ENCODE peak calls at places on chromosomes 12 and 14, in four cellular contexts. U, B, M and R are unnamed samples.

GRCh38 chr12:101127521-101128219 is 82.4 kb downstream of the SLC5A8 start:
- DNase-seq in B (no peak), U (peak; percentile 79), M (peak; percentile 60), R (no peak)

GRCh38 chr14:79924583-79924982 is 286.7 kb downstream of the DIO2 start:
- DNase-seq in U (no peak), B (no peak), M (no peak), R (no peak)

GRCh38 chr14:33851366-33851765 is 99.5 kb downstream of the EGLN3 start:
- DNase-seq in B (no peak), M (no peak), U (no peak), R (no peak)

GRCh38 chr14:70186826-70187483 is 1.8 kb downstream of the SLC8A3 start:
- DNase-seq in B (no peak), M (no peak), U (peak; percentile 1), R (no peak)

GRCh38 chr12:113322353-113322752 is 12.6 kb downstream of the SLC8B1 start:
- DNase-seq in M (peak; percentile 51), B (no peak), U (peak; percentile 76), R (peak; percentile 77)

GRCh38 chr14:68507544-68508081 is 285.3 kb downstream of the ZFP36L1 start:
- DNase-seq in U (no peak), B (no peak), M (no peak), R (no peak)

GRCh38 chr14:92644601-92645515 is 103.6 kb downstream of the LGMN start:
- DNase-seq in M (no peak), U (no peak), B (no peak), R (no peak)

GRCh38 chr12:124395986-124396385 is 101.1 kb downstream of the RFLNA start:
- DNase-seq in B (no peak), M (no peak), U (no peak), R (no peak)

GRCh38 chr14:40394634-40395340 is 962.6 kb upstream of the FBXO33 start:
- DNase-seq in B (no peak), M (no peak), U (peak; percentile 47), R (no peak)

GRCh38 chr14:89504602-89505320 is 87.7 kb upstream of the FOXN3 start:
- DNase-seq in U (peak; percentile 90), M (no peak), B (peak; percentile 63), R (peak; percentile 59)

GRCh38 chr12:52259850-52260249 is 14.6 kb upstream of the KRT86 start:
- DNase-seq in B (peak; percentile 19), U (no peak), M (no peak), R (no peak)

GRCh38 chr12:29148065-29148957 is 767 bp upstream of the FAR2 start:
- DNase-seq in B (peak; percentile 60), M (no peak), U (peak; percentile 22), R (peak; percentile 23)

GRCh38 chr14:77318006-77318553 is 2.6 kb downstream of the POMT2 start:
- DNase-seq in B (no peak), M (no peak), U (no peak), R (no peak)

GRCh38 chr14:104293231-104293841 is 154.9 kb downstream of the KIF26A start:
- DNase-seq in M (no peak), B (peak; percentile 30), U (no peak), R (no peak)

GRCh38 chr12:109738209-109738608 is 24.6 kb downstream of the FAM222A start:
- DNase-seq in U (no peak), M (no peak), B (peak; percentile 14), R (no peak)

GRCh38 chr14:99125113-99125512 is 146.9 kb downstream of the BCL11B start:
- DNase-seq in U (no peak), B (no peak), M (no peak), R (no peak)

GRCh38 chr12:49910331-49911212 is 6.9 kb upstream of the FAIM2 start:
- DNase-seq in U (no peak), B (peak; percentile 20), M (no peak), R (no peak)

GRCh38 chr14:64147126-64147790 is 146.9 kb downstream of the ESR2 start:
- DNase-seq in M (peak; percentile 15), B (no peak), U (peak; percentile 70), R (peak; percentile 48)

GRCh38 chr12:130506844-130507243 is 169.2 kb downstream of the PIWIL1 start:
- DNase-seq in M (no peak), B (no peak), U (no peak), R (no peak)

GRCh38 chr12:53505086-53505485 is 2.2 kb downstream of the NPFF start:
- DNase-seq in B (no peak), U (peak; percentile 68), M (no peak), R (no peak)

GRCh38 chr12:75750950-75751349 is 239.5 kb upstream of the KRR1 start:
- DNase-seq in B (no peak), U (peak; percentile 91), M (peak; percentile 70), R (peak; percentile 66)
- H3K27ac ChIP-seq in B (no peak overlapping the region), U (peak overlapping the region; percentile 65), M (no peak overlapping the region), R (peak overlapping the region; percentile 59)

GRCh38 chr12:117072106-117072505 is 27.1 kb downstream of the TESC start:
- DNase-seq in B (no peak), U (no peak), M (no peak), R (no peak)

GRCh38 chr12:117069926-117070900 is 29.0 kb downstream of the TESC start:
- DNase-seq in B (peak; percentile 53), M (no peak), U (no peak), R (no peak)

GRCh38 chr12:117071009-117071408 is 28.2 kb downstream of the TESC start:
- DNase-seq in M (no peak), U (no peak), B (no peak), R (no peak)

GRCh38 chr12:117073611-117074010 is 25.6 kb downstream of the TESC start:
- DNase-seq in B (no peak), M (no peak), U (no peak), R (no peak)

GRCh38 chr12:117072736-117073475 is 26.3 kb downstream of the TESC start:
- DNase-seq in M (no peak), B (no peak), U (no peak), R (no peak)
- H3K27ac ChIP-seq in M (no peak overlapping the region), B (no peak overlapping the region), U (no peak overlapping the region), R (no peak overlapping the region)

DNA sequence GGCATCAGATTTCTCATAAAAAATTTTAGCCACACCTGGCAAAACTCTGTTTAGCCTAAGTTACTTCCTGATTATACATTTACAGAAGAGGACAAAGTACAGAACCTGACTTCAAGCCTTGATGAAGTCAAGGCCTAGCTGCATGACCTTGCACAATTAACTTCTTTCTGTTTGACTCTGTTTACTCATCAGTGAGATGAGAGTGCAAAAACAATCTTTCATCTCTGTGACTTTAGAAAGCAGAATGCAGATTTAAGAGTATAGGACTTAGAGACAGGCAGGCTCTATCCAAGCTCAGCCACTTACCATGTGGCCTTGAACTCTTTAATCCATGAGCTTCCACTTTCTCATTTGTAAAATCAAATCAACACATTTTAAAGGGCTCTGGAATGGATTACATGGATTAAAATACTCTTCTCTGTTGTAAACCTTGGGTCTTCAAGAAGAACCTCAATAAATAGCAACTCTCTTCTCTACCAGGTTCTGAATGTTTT is 1178.9 kb downstream of the FLRT2 start:
- DNase-seq in M (no peak), U (no peak), B (no peak), R (no peak)
- H3K27ac ChIP-seq in M (no peak overlapping the region), U (no peak overlapping the region), B (no peak overlapping the region), R (no peak overlapping the region)

GRCh38 chr14:30655658-30656057 is 33.5 kb downstream of the SCFD1 start:
- DNase-seq in M (no peak), B (no peak), U (no peak), R (no peak)

GRCh38 chr14:30656190-30656632 is 34.1 kb downstream of the SCFD1 start:
- DNase-seq in B (no peak), U (peak; percentile 11), M (no peak), R (peak; percentile 27)

GRCh38 chr14:30657606-30658163 is 35.6 kb downstream of the SCFD1 start:
- DNase-seq in U (no peak), B (no peak), M (no peak), R (no peak)

GRCh38 chr14:30658645-30659044 is 36.5 kb downstream of the SCFD1 start:
- DNase-seq in B (no peak), M (no peak), U (no peak), R (no peak)

GRCh38 chr14:30657050-30657449 is 34.9 kb downstream of the SCFD1 start:
- DNase-seq in B (no peak), M (no peak), U (no peak), R (no peak)
- H3K27ac ChIP-seq in B (no peak overlapping the region), M (no peak overlapping the region), U (no peak overlapping the region), R (no peak overlapping the region)

DNA sequence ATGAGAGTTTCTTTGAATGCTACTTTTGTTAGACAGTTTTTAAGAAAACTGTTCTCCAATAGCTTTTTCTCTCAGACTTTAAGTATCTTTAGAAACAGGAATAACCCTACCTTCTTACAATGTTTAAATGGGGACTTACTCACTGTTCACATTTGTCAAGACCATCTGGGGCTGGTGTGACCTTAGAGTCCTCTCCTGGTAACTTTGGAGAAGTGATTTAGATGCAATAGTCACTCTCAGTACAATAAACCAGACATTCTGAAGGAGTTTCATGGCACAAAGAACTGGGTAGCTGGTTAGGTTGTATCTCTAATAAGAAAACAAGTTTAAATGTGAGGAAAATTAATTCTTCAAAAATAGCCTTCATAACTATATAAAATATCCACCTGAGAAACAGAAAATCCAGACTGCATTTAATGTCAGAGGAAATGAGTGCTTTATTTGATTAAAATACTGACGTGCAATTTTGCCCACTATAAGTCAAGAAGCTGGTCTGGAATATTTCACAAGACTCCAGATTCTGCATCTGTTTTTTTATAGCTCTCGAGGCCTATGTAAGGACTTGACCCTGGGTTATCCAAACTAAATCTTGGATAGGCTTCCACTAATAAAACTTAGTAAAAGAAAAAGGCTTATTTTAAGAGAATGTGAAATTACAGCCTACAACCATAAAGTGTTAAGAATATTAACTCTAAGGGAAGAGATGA is 108.7 kb downstream of the PTGER2 start:
- DNase-seq in U (no peak), M (no peak), B (no peak), R (no peak)
- H3K27ac ChIP-seq in U (no peak overlapping the region), M (no peak overlapping the region), B (no peak overlapping the region), R (no peak overlapping the region)

GRCh38 chr14:49945448-49946319 is 52.8 kb downstream of the ARF6 start:
- DNase-seq in B (no peak), U (no peak), M (no peak), R (no peak)
- H3K27ac ChIP-seq in B (peak overlapping the region; percentile 58), U (no peak overlapping the region), M (no peak overlapping the region), R (no peak overlapping the region)

GRCh38 chr12:70812124-70812523 is 108.4 kb downstream of the PTPRR start:
- DNase-seq in U (no peak), B (no peak), M (no peak), R (no peak)
- H3K27ac ChIP-seq in U (no peak overlapping the region), B (no peak overlapping the region), M (no peak overlapping the region), R (no peak overlapping the region)